ENCODE peak calls at places on chromosomes 5 and 9, in five cellular contexts. One of them, this sample, is unnamed.

GRCh38 chr9:111937781-111938426 is 41.3 kb downstream of the UGCG start:
- DNase-seq in spleen: peak
- DNase-seq in SK-N-SH: no peak
- DNase-seq in GM12892: no peak
- DNase-seq in Panc1: no peak
- DNase-seq in this sample: no peak

GRCh38 chr9:88280816-88281382 is 107.3 kb upstream of the SPIN1 start:
- DNase-seq in spleen: no peak
- DNase-seq in SK-N-SH: peak
- DNase-seq in Panc1: no peak
- DNase-seq in GM12892: no peak
- DNase-seq in this sample: no peak

GRCh38 chr5:9104576-9105339 is 441.1 kb downstream of the SEMA5A start:
- DNase-seq in GM12892: no peak
- DNase-seq in spleen: no peak
- DNase-seq in SK-N-SH: no peak
- DNase-seq in Panc1: no peak
- DNase-seq in this sample: no peak

GRCh38 chr9:92146610-92147009 is 31.4 kb upstream of the SPTLC1 start:
- DNase-seq in Panc1: no peak
- DNase-seq in SK-N-SH: no peak
- DNase-seq in GM12892: no peak
- DNase-seq in spleen: no peak
- DNase-seq in this sample: no peak

GRCh38 chr5:158718738-158719505 is 380.8 kb downstream of the EBF1 start:
- DNase-seq in Panc1: no peak
- DNase-seq in spleen: no peak
- DNase-seq in GM12892: no peak
- DNase-seq in SK-N-SH: no peak
- DNase-seq in this sample: no peak

GRCh38 chr5:25975881-25976280 is 1062.5 kb downstream of the CDH9 start:
- DNase-seq in SK-N-SH: no peak
- DNase-seq in spleen: no peak
- DNase-seq in GM12892: no peak
- DNase-seq in Panc1: no peak
- DNase-seq in this sample: no peak

GRCh38 chr5:174022384-174023095 is 23.0 kb upstream of the NSG2 start:
- DNase-seq in GM12892: no peak
- DNase-seq in spleen: no peak
- DNase-seq in Panc1: no peak
- DNase-seq in SK-N-SH: no peak
- DNase-seq in this sample: peak

GRCh38 chr9:81690251-81690851 is 1.0 kb upstream of the TLE1 start:
- DNase-seq in GM12892: no peak
- DNase-seq in spleen: peak
- DNase-seq in Panc1: no peak
- DNase-seq in SK-N-SH: no peak
- DNase-seq in this sample: no peak

GRCh38 chr5:83583859-83584258 is 112.3 kb downstream of the VCAN start:
- DNase-seq in SK-N-SH: no peak
- DNase-seq in Panc1: no peak
- DNase-seq in GM12892: no peak
- DNase-seq in spleen: no peak
- DNase-seq in this sample: no peak

GRCh38 chr5:131640043-131640856 is 5.2 kb upstream of the RAPGEF6 start:
- DNase-seq in spleen: no peak
- DNase-seq in Panc1: no peak
- DNase-seq in SK-N-SH: no peak
- DNase-seq in GM12892: no peak
- DNase-seq in this sample: no peak

GRCh38 chr5:102867999-102868662 is 113.0 kb downstream of the PAM start:
- DNase-seq in SK-N-SH: no peak
- DNase-seq in spleen: no peak
- DNase-seq in Panc1: no peak
- DNase-seq in GM12892: no peak
- DNase-seq in this sample: no peak

GRCh38 chr9:36873247-36873875 is 160.7 kb downstream of the PAX5 start:
- DNase-seq in GM12892: peak
- DNase-seq in spleen: peak
- DNase-seq in Panc1: peak
- DNase-seq in SK-N-SH: peak
- DNase-seq in this sample: no peak

GRCh38 chr5:139961435-139962157 is 81.5 kb downstream of the NRG2 start:
- DNase-seq in GM12892: no peak
- DNase-seq in spleen: no peak
- DNase-seq in Panc1: no peak
- DNase-seq in SK-N-SH: no peak
- DNase-seq in this sample: no peak

GRCh38 chr5:112548246-112548982 is 129.3 kb upstream of the EPB41L4A start:
- DNase-seq in spleen: no peak
- DNase-seq in SK-N-SH: no peak
- DNase-seq in Panc1: no peak
- DNase-seq in GM12892: no peak
- DNase-seq in this sample: no peak

GRCh38 chr5:73365990-73366667 is 82.4 kb downstream of the FOXD1 start:
- DNase-seq in spleen: no peak
- DNase-seq in GM12892: no peak
- DNase-seq in Panc1: no peak
- DNase-seq in SK-N-SH: no peak
- DNase-seq in this sample: no peak

GRCh38 chr5:130541617-130542221 is 623.3 kb downstream of the HINT1 start:
- DNase-seq in spleen: no peak
- DNase-seq in Panc1: no peak
- DNase-seq in GM12892: no peak
- DNase-seq in SK-N-SH: no peak
- DNase-seq in this sample: no peak

GRCh38 chr9:86700601-86701000 is 246.7 kb downstream of the GAS1 start:
- DNase-seq in GM12892: no peak
- DNase-seq in SK-N-SH: no peak
- DNase-seq in spleen: no peak
- DNase-seq in Panc1: no peak
- DNase-seq in this sample: no peak

GRCh38 chr5:132011561-132012384 is at the start of gene ACSL6:
- DNase-seq in GM12892: no peak
- DNase-seq in spleen: peak
- DNase-seq in SK-N-SH: peak
- DNase-seq in Panc1: no peak
- DNase-seq in this sample: no peak

GRCh38 chr5:171595801-171596231 is 176.4 kb downstream of the FGF18 start:
- DNase-seq in GM12892: no peak
- DNase-seq in SK-N-SH: no peak
- DNase-seq in Panc1: no peak
- DNase-seq in spleen: no peak
- DNase-seq in this sample: no peak

GRCh38 chr5:175889910-175890684 is 18.7 kb downstream of the CPLX2 start:
- DNase-seq in SK-N-SH: peak
- DNase-seq in Panc1: no peak
- DNase-seq in spleen: no peak
- DNase-seq in GM12892: no peak
- DNase-seq in this sample: no peak

GRCh38 chr5:153496835-153497234 is 6.4 kb downstream of the GRIA1 start:
- DNase-seq in GM12892: no peak
- DNase-seq in SK-N-SH: peak
- DNase-seq in spleen: no peak
- DNase-seq in Panc1: peak
- DNase-seq in this sample: no peak

GRCh38 chr9:100308965-100309564 is 43.7 kb downstream of the TEX10 start:
- DNase-seq in SK-N-SH: no peak
- DNase-seq in spleen: no peak
- DNase-seq in GM12892: no peak
- DNase-seq in Panc1: no peak
- DNase-seq in this sample: no peak

GRCh38 chr5:6161257-6161656 is 217.1 kb downstream of the MED10 start:
- DNase-seq in GM12892: no peak
- DNase-seq in SK-N-SH: no peak
- DNase-seq in spleen: no peak
- DNase-seq in Panc1: no peak
- DNase-seq in this sample: no peak

GRCh38 chr9:109513871-109514270 is 15.8 kb upstream of the PTPN3 start:
- DNase-seq in GM12892: no peak
- DNase-seq in spleen: no peak
- DNase-seq in SK-N-SH: no peak
- DNase-seq in Panc1: no peak
- DNase-seq in this sample: no peak

GRCh38 chr5:54415896-54416640 is 39.4 kb upstream of the HSPB3 start:
- DNase-seq in spleen: no peak
- DNase-seq in SK-N-SH: no peak
- DNase-seq in GM12892: no peak
- DNase-seq in Panc1: no peak
- DNase-seq in this sample: no peak

GRCh38 chr9:6330958-6331634 is 2.9 kb downstream of the TPD52L3 start:
- DNase-seq in SK-N-SH: no peak
- DNase-seq in GM12892: no peak
- DNase-seq in spleen: no peak
- DNase-seq in Panc1: no peak
- DNase-seq in this sample: no peak

GRCh38 chr9:89792189-89793123 is 187.6 kb downstream of the GADD45G start:
- DNase-seq in GM12892: no peak
- DNase-seq in Panc1: no peak
- DNase-seq in SK-N-SH: no peak
- DNase-seq in spleen: no peak
- DNase-seq in this sample: no peak

GRCh38 chr9:33112099-33112498 is 35.6 kb upstream of the SMU1 start:
- DNase-seq in Panc1: no peak
- DNase-seq in SK-N-SH: no peak
- DNase-seq in spleen: no peak
- DNase-seq in GM12892: no peak
- DNase-seq in this sample: no peak

GRCh38 chr5:138946241-138946623 is 71.1 kb upstream of the LRRTM2 start:
- DNase-seq in spleen: no peak
- DNase-seq in Panc1: no peak
- DNase-seq in GM12892: no peak
- DNase-seq in SK-N-SH: peak
- DNase-seq in this sample: no peak

GRCh38 chr5:172542651-172543131 is 88.4 kb upstream of the SH3PXD2B start:
- DNase-seq in Panc1: no peak
- DNase-seq in spleen: peak
- DNase-seq in GM12892: no peak
- DNase-seq in SK-N-SH: no peak
- DNase-seq in this sample: no peak

GRCh38 chr9:72602629-72603028 is 81.2 kb downstream of the TMC1 start:
- DNase-seq in SK-N-SH: no peak
- DNase-seq in Panc1: no peak
- DNase-seq in GM12892: no peak
- DNase-seq in spleen: no peak
- DNase-seq in this sample: no peak

GRCh38 chr9:31347082-31347617 is 1037.3 kb upstream of the ACO1 start:
- DNase-seq in spleen: no peak
- DNase-seq in Panc1: no peak
- DNase-seq in SK-N-SH: no peak
- DNase-seq in GM12892: no peak
- DNase-seq in this sample: no peak

GRCh38 chr5:74766348-74766886 is 500 bp downstream of the GFM2 start:
- DNase-seq in Panc1: no peak
- DNase-seq in GM12892: peak
- DNase-seq in SK-N-SH: peak
- DNase-seq in spleen: no peak
- DNase-seq in this sample: peak

GRCh38 chr9:36080519-36080918 is 43.8 kb downstream of the RECK start:
- DNase-seq in SK-N-SH: no peak
- DNase-seq in GM12892: no peak
- DNase-seq in Panc1: no peak
- DNase-seq in spleen: no peak
- DNase-seq in this sample: no peak

GRCh38 chr9:103731541-103731940 is 362.6 kb upstream of the SMC2 start:
- DNase-seq in SK-N-SH: no peak
- DNase-seq in GM12892: no peak
- DNase-seq in spleen: no peak
- DNase-seq in Panc1: no peak
- DNase-seq in this sample: no peak

GRCh38 chr5:180090769-180091546 is 19.4 kb upstream of the RNF130 start:
- DNase-seq in Panc1: no peak
- DNase-seq in SK-N-SH: no peak
- DNase-seq in GM12892: no peak
- DNase-seq in spleen: no peak
- DNase-seq in this sample: no peak

GRCh38 chr5:20833081-20833627 is 845.2 kb upstream of the CDH18 start:
- DNase-seq in GM12892: no peak
- DNase-seq in Panc1: no peak
- DNase-seq in spleen: no peak
- DNase-seq in SK-N-SH: no peak
- DNase-seq in this sample: no peak

GRCh38 chr9:4430492-4431261 is 59.6 kb upstream of the SLC1A1 start:
- DNase-seq in GM12892: no peak
- DNase-seq in spleen: no peak
- DNase-seq in SK-N-SH: no peak
- DNase-seq in Panc1: no peak
- DNase-seq in this sample: no peak
- TF ChIP-seq POLR2AphosphoS5 in GM12892: no peak
- TF ChIP-seq POLR2AphosphoS5 in spleen: no peak
- TF ChIP-seq POLR2AphosphoS5 in SK-N-SH: no peak
- TF ChIP-seq POLR2AphosphoS5 in Panc1: no peak
- TF ChIP-seq POLR2AphosphoS5 in this sample: no peak

DNA sequence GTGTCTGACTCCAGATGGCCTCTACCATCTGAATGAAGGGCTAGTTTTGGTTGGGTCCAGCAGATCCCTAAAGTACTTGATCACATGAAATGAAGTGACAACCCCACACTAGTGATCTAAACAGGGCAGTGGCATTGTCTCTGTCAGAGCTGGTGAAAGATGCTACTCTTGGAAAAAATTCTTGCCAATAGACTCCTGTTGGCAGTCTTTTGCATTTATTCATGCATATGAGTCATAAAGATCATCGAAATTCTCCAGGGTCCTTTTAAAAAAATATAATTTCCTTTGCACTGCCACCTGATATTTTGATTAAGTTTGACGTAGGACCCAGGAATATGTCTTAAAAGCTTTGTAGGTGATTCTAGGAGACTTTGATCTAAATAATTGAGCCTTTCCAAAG is 135.1 kb upstream of the ELL2 start:
- DNase-seq in SK-N-SH: no peak
- DNase-seq in Panc1: no peak
- DNase-seq in spleen: no peak
- DNase-seq in GM12892: no peak
- DNase-seq in this sample: no peak
- TF ChIP-seq POLR2AphosphoS5 in SK-N-SH: no peak
- TF ChIP-seq POLR2AphosphoS5 in Panc1: no peak
- TF ChIP-seq POLR2AphosphoS5 in spleen: no peak
- TF ChIP-seq POLR2AphosphoS5 in GM12892: no peak
- TF ChIP-seq POLR2AphosphoS5 in this sample: no peak

DNA sequence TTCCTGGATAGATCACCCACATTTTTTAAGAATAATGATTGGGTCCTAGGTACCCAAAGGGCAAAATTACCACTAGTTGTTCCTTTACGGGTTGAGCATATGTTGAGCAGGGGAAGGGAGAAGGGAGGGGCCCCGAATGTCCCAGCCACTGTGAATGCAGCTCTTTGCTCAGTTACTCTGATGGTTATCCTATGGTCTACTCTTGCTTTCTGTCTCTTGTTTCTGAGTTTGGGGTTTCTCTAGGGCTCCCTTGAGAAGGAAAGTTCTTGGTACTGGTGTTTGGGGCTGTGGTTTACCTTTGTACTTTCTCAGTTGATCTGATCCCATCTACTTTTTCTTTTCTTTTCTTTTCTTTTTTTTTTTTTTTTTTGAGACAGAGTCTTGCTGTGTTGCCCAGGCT is 55.6 kb downstream of the ALG2 start:
- DNase-seq in SK-N-SH: no peak
- DNase-seq in Panc1: no peak
- DNase-seq in spleen: no peak
- DNase-seq in GM12892: no peak
- DNase-seq in this sample: no peak
- TF ChIP-seq POLR2AphosphoS5 in SK-N-SH: no peak
- TF ChIP-seq POLR2AphosphoS5 in Panc1: no peak
- TF ChIP-seq POLR2AphosphoS5 in spleen: no peak
- TF ChIP-seq POLR2AphosphoS5 in GM12892: no peak
- TF ChIP-seq POLR2AphosphoS5 in this sample: no peak

GRCh38 chr5:149367249-149367971 is 9.6 kb downstream of the PCYOX1L start:
- DNase-seq in GM12892: peak
- DNase-seq in SK-N-SH: peak
- DNase-seq in spleen: no peak
- DNase-seq in Panc1: peak
- DNase-seq in this sample: no peak
- TF ChIP-seq POLR2AphosphoS5 in GM12892: no peak
- TF ChIP-seq POLR2AphosphoS5 in SK-N-SH: no peak
- TF ChIP-seq POLR2AphosphoS5 in spleen: no peak
- TF ChIP-seq POLR2AphosphoS5 in Panc1: no peak
- TF ChIP-seq POLR2AphosphoS5 in this sample: no peak

This sample was measured in SK-N-MC.